ENCODE peak calls at places on chromosomes 5 and 9, in ten cellular contexts. One of them, this sample, is unnamed.

GRCh38 chr9:136280535-136281315 is 23.2 kb downstream of the CCDC187 start:
- DNase-seq in coronary artery: no peak
- DNase-seq in ovary: no peak
- DNase-seq in adrenal gland: no peak
- DNase-seq in DND-41: no peak
- DNase-seq in neuronal stem cell: no peak
- DNase-seq in HL-60: no peak
- DNase-seq in left ventricle myocardium inferior: no peak
- DNase-seq in mammary epithelial cell: no peak
- DNase-seq in colonic mucosa: no peak
- DNase-seq in this sample: no peak

GRCh38 chr9:135084262-135084661 is 3.2 kb upstream of the OLFM1 start:
- DNase-seq in coronary artery: no peak
- DNase-seq in ovary: no peak
- DNase-seq in adrenal gland: no peak
- DNase-seq in DND-41: no peak
- DNase-seq in neuronal stem cell: no peak
- DNase-seq in HL-60: no peak
- DNase-seq in left ventricle myocardium inferior: no peak
- DNase-seq in mammary epithelial cell: no peak
- DNase-seq in colonic mucosa: no peak
- DNase-seq in this sample: no peak

GRCh38 chr9:133023117-133023890 is 7.5 kb upstream of the GTF3C5 start:
- DNase-seq in coronary artery: no peak
- DNase-seq in ovary: no peak
- DNase-seq in adrenal gland: no peak
- DNase-seq in DND-41: peak; percentile 70
- DNase-seq in neuronal stem cell: no peak
- DNase-seq in HL-60: peak; percentile 85
- DNase-seq in left ventricle myocardium inferior: no peak
- DNase-seq in mammary epithelial cell: no peak
- DNase-seq in colonic mucosa: peak; percentile 64
- DNase-seq in this sample: no peak

GRCh38 chr9:133346021-133346713 is 1.8 kb downstream of the MED22 start:
- DNase-seq in coronary artery: no peak
- DNase-seq in ovary: peak; percentile 40
- DNase-seq in adrenal gland: no peak
- DNase-seq in DND-41: no peak
- DNase-seq in neuronal stem cell: no peak
- DNase-seq in HL-60: no peak
- DNase-seq in left ventricle myocardium inferior: no peak
- DNase-seq in mammary epithelial cell: no peak
- DNase-seq in colonic mucosa: no peak
- DNase-seq in this sample: no peak

GRCh38 chr9:120846906-120847305 is 4.2 kb upstream of the PSMD5 start:
- DNase-seq in coronary artery: no peak
- DNase-seq in ovary: no peak
- DNase-seq in adrenal gland: no peak
- DNase-seq in DND-41: no peak
- DNase-seq in neuronal stem cell: no peak
- DNase-seq in HL-60: no peak
- DNase-seq in left ventricle myocardium inferior: no peak
- DNase-seq in mammary epithelial cell: no peak
- DNase-seq in colonic mucosa: no peak
- DNase-seq in this sample: no peak

GRCh38 chr5:77192444-77193050 is 17.9 kb upstream of the PDE8B start:
- DNase-seq in coronary artery: no peak
- DNase-seq in ovary: no peak
- DNase-seq in adrenal gland: no peak
- DNase-seq in DND-41: no peak
- DNase-seq in neuronal stem cell: no peak
- DNase-seq in HL-60: no peak
- DNase-seq in left ventricle myocardium inferior: no peak
- DNase-seq in mammary epithelial cell: no peak
- DNase-seq in colonic mucosa: no peak
- DNase-seq in this sample: no peak

GRCh38 chr9:110180713-110181434 is 27.1 kb downstream of the C9orf152 start:
- DNase-seq in coronary artery: no peak
- DNase-seq in ovary: no peak
- DNase-seq in adrenal gland: no peak
- DNase-seq in DND-41: no peak
- DNase-seq in neuronal stem cell: no peak
- DNase-seq in HL-60: no peak
- DNase-seq in left ventricle myocardium inferior: no peak
- DNase-seq in mammary epithelial cell: peak; percentile 68
- DNase-seq in colonic mucosa: peak; percentile 78
- DNase-seq in this sample: peak; percentile 23

GRCh38 chr5:86838078-86838477 is 220.3 kb downstream of the COX7C start:
- DNase-seq in coronary artery: no peak
- DNase-seq in ovary: no peak
- DNase-seq in adrenal gland: no peak
- DNase-seq in DND-41: no peak
- DNase-seq in neuronal stem cell: no peak
- DNase-seq in HL-60: no peak
- DNase-seq in left ventricle myocardium inferior: no peak
- DNase-seq in mammary epithelial cell: no peak
- DNase-seq in colonic mucosa: no peak
- DNase-seq in this sample: no peak

GRCh38 chr9:127279717-127280285 is 15.2 kb downstream of the GARNL3 start:
- DNase-seq in coronary artery: no peak
- DNase-seq in ovary: no peak
- DNase-seq in adrenal gland: no peak
- DNase-seq in DND-41: no peak
- DNase-seq in neuronal stem cell: no peak
- DNase-seq in HL-60: no peak
- DNase-seq in left ventricle myocardium inferior: no peak
- DNase-seq in mammary epithelial cell: no peak
- DNase-seq in colonic mucosa: no peak
- DNase-seq in this sample: no peak

GRCh38 chr5:160342413-160342941 is 27.9 kb downstream of the C1QTNF2 start:
- DNase-seq in coronary artery: no peak
- DNase-seq in ovary: peak; percentile 38
- DNase-seq in adrenal gland: peak; percentile 90
- DNase-seq in DND-41: no peak
- DNase-seq in neuronal stem cell: no peak
- DNase-seq in HL-60: no peak
- DNase-seq in left ventricle myocardium inferior: no peak
- DNase-seq in mammary epithelial cell: peak; percentile 83
- DNase-seq in colonic mucosa: no peak
- DNase-seq in this sample: no peak

DNA sequence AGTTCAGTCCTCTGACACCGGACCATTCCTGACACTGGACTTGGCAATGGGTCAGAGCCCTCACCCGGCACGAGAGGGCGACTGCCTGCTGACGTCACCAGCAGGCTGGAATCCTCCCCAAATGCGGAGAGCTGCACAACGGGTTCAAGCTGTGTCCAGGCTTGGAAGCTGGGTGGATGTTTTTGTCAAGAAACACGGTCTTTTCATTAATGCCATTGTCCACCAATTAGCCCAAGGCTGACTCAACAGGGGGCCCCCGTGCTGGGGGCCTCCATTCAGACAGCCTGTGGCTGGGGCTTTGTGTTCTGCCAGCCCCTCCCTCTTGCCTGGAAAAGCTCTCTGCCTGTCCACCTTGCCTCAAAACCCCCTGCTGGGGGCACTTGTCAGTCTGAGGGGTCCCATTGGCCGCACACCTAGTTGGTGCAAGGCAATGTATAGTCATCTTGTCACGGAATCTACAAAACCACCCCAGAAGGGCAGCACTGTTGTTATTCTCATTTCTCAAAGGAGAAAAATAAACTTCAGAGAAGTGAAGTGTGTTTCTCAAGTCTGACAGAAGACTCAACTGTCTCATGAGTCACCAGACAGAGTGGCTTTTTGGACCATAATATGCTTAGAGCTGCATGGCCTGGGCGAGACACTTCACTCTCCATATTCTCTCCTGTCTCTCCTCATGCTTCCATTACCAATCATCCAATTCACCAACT is 24.6 kb downstream of the NDUFA8 start:
- DNase-seq in coronary artery: no peak
- DNase-seq in ovary: no peak
- DNase-seq in adrenal gland: no peak
- DNase-seq in DND-41: no peak
- DNase-seq in neuronal stem cell: peak; percentile 67
- DNase-seq in HL-60: no peak
- DNase-seq in left ventricle myocardium inferior: no peak
- DNase-seq in mammary epithelial cell: no peak
- DNase-seq in colonic mucosa: no peak
- DNase-seq in this sample: no peak
- H3K27ac ChIP-seq in coronary artery: no peak overlapping the region
- H3K27ac ChIP-seq in ovary: no peak overlapping the region
- H3K27ac ChIP-seq in adrenal gland: no peak overlapping the region
- H3K27ac ChIP-seq in DND-41: no peak overlapping the region
- H3K27ac ChIP-seq in neuronal stem cell: no peak overlapping the region
- H3K27ac ChIP-seq in HL-60: no peak overlapping the region
- H3K27ac ChIP-seq in left ventricle myocardium inferior: no peak overlapping the region
- H3K27ac ChIP-seq in mammary epithelial cell: no peak overlapping the region
- H3K27ac ChIP-seq in colonic mucosa: no peak overlapping the region
- H3K27ac ChIP-seq in this sample: no peak overlapping the region

GRCh38 chr5:91464886-91465646 is 81.9 kb upstream of the ARRDC3 start:
- DNase-seq in coronary artery: no peak
- DNase-seq in ovary: no peak
- DNase-seq in adrenal gland: no peak
- DNase-seq in DND-41: no peak
- DNase-seq in neuronal stem cell: no peak
- DNase-seq in HL-60: no peak
- DNase-seq in left ventricle myocardium inferior: no peak
- DNase-seq in mammary epithelial cell: no peak
- DNase-seq in colonic mucosa: no peak
- DNase-seq in this sample: no peak

GRCh38 chr5:91474201-91474600 is 91.1 kb upstream of the ARRDC3 start:
- DNase-seq in coronary artery: no peak
- DNase-seq in ovary: no peak
- DNase-seq in adrenal gland: no peak
- DNase-seq in DND-41: no peak
- DNase-seq in neuronal stem cell: no peak
- DNase-seq in HL-60: no peak
- DNase-seq in left ventricle myocardium inferior: no peak
- DNase-seq in mammary epithelial cell: no peak
- DNase-seq in colonic mucosa: no peak
- DNase-seq in this sample: no peak

GRCh38 chr5:91468643-91469422 is 85.7 kb upstream of the ARRDC3 start:
- DNase-seq in coronary artery: no peak
- DNase-seq in ovary: no peak
- DNase-seq in adrenal gland: no peak
- DNase-seq in DND-41: no peak
- DNase-seq in neuronal stem cell: no peak
- DNase-seq in HL-60: no peak
- DNase-seq in left ventricle myocardium inferior: no peak
- DNase-seq in mammary epithelial cell: peak; percentile 1
- DNase-seq in colonic mucosa: no peak
- DNase-seq in this sample: no peak

GRCh38 chr5:91469517-91470165 is 86.5 kb upstream of the ARRDC3 start:
- DNase-seq in coronary artery: no peak
- DNase-seq in ovary: no peak
- DNase-seq in adrenal gland: peak; percentile 21
- DNase-seq in DND-41: no peak
- DNase-seq in neuronal stem cell: no peak
- DNase-seq in HL-60: peak; percentile 15
- DNase-seq in left ventricle myocardium inferior: no peak
- DNase-seq in mammary epithelial cell: no peak
- DNase-seq in colonic mucosa: no peak
- DNase-seq in this sample: peak; percentile 16
- H3K27ac ChIP-seq in coronary artery: peak overlapping the region; percentile 81
- H3K27ac ChIP-seq in ovary: no peak overlapping the region
- H3K27ac ChIP-seq in adrenal gland: peak overlapping the region; percentile 75
- H3K27ac ChIP-seq in DND-41: no peak overlapping the region
- H3K27ac ChIP-seq in neuronal stem cell: no peak overlapping the region
- H3K27ac ChIP-seq in HL-60: no peak overlapping the region
- H3K27ac ChIP-seq in left ventricle myocardium inferior: peak overlapping the region; percentile 40
- H3K27ac ChIP-seq in mammary epithelial cell: no peak overlapping the region
- H3K27ac ChIP-seq in colonic mucosa: no peak overlapping the region
- H3K27ac ChIP-seq in this sample: peak overlapping the region; percentile 64

GRCh38 chr5:174409971-174410370 is 314.4 kb upstream of the MSX2 start:
- DNase-seq in coronary artery: no peak
- DNase-seq in ovary: no peak
- DNase-seq in adrenal gland: no peak
- DNase-seq in DND-41: no peak
- DNase-seq in neuronal stem cell: no peak
- DNase-seq in HL-60: no peak
- DNase-seq in left ventricle myocardium inferior: no peak
- DNase-seq in mammary epithelial cell: no peak
- DNase-seq in colonic mucosa: no peak
- DNase-seq in this sample: no peak

GRCh38 chr5:174412941-174413340 is 311.4 kb upstream of the MSX2 start:
- DNase-seq in coronary artery: no peak
- DNase-seq in ovary: no peak
- DNase-seq in adrenal gland: no peak
- DNase-seq in DND-41: no peak
- DNase-seq in neuronal stem cell: no peak
- DNase-seq in HL-60: no peak
- DNase-seq in left ventricle myocardium inferior: no peak
- DNase-seq in mammary epithelial cell: no peak
- DNase-seq in colonic mucosa: no peak
- DNase-seq in this sample: no peak

GRCh38 chr5:174412374-174412773 is 312.0 kb upstream of the MSX2 start:
- DNase-seq in coronary artery: no peak
- DNase-seq in ovary: no peak
- DNase-seq in adrenal gland: no peak
- DNase-seq in DND-41: no peak
- DNase-seq in neuronal stem cell: no peak
- DNase-seq in HL-60: no peak
- DNase-seq in left ventricle myocardium inferior: no peak
- DNase-seq in mammary epithelial cell: no peak
- DNase-seq in colonic mucosa: no peak
- DNase-seq in this sample: no peak

GRCh38 chr5:174410716-174411512 is 313.5 kb upstream of the MSX2 start:
- DNase-seq in coronary artery: no peak
- DNase-seq in ovary: no peak
- DNase-seq in adrenal gland: no peak
- DNase-seq in DND-41: no peak
- DNase-seq in neuronal stem cell: no peak
- DNase-seq in HL-60: no peak
- DNase-seq in left ventricle myocardium inferior: no peak
- DNase-seq in mammary epithelial cell: no peak
- DNase-seq in colonic mucosa: no peak
- DNase-seq in this sample: no peak

GRCh38 chr5:174411513-174411819 is 312.9 kb upstream of the MSX2 start:
- DNase-seq in coronary artery: no peak
- DNase-seq in ovary: no peak
- DNase-seq in adrenal gland: no peak
- DNase-seq in DND-41: no peak
- DNase-seq in neuronal stem cell: no peak
- DNase-seq in HL-60: no peak
- DNase-seq in left ventricle myocardium inferior: no peak
- DNase-seq in mammary epithelial cell: no peak
- DNase-seq in colonic mucosa: no peak
- DNase-seq in this sample: no peak
- H3K27ac ChIP-seq in coronary artery: no peak overlapping the region
- H3K27ac ChIP-seq in ovary: no peak overlapping the region
- H3K27ac ChIP-seq in adrenal gland: no peak overlapping the region
- H3K27ac ChIP-seq in DND-41: no peak overlapping the region
- H3K27ac ChIP-seq in neuronal stem cell: no peak overlapping the region
- H3K27ac ChIP-seq in HL-60: no peak overlapping the region
- H3K27ac ChIP-seq in left ventricle myocardium inferior: no peak overlapping the region
- H3K27ac ChIP-seq in mammary epithelial cell: no peak overlapping the region
- H3K27ac ChIP-seq in colonic mucosa: no peak overlapping the region
- H3K27ac ChIP-seq in this sample: no peak overlapping the region

DNA sequence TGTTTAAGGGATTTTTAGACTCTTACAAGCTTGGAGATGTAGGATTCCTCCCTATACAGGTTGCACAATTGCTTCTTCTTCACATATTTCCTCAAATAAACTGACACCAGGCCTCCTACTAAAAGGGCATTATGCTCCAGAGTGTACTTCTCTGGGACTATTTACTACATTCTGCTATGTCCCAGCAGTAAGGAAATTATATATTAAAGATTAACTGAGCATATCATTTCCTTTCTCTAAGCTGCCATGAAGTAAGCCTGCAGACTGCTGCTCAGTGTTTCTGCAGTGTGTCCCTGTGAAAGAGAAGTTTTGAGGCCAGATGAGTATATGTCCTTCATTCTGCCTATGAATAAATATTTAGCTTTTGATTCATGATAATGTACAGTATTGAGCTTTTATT is 356.9 kb upstream of the NUDT12 start:
- DNase-seq in coronary artery: no peak
- DNase-seq in ovary: no peak
- DNase-seq in adrenal gland: no peak
- DNase-seq in DND-41: no peak
- DNase-seq in neuronal stem cell: no peak
- DNase-seq in HL-60: no peak
- DNase-seq in left ventricle myocardium inferior: no peak
- DNase-seq in mammary epithelial cell: no peak
- DNase-seq in colonic mucosa: no peak
- DNase-seq in this sample: no peak
- H3K27ac ChIP-seq in coronary artery: no peak overlapping the region
- H3K27ac ChIP-seq in ovary: no peak overlapping the region
- H3K27ac ChIP-seq in adrenal gland: no peak overlapping the region
- H3K27ac ChIP-seq in DND-41: no peak overlapping the region
- H3K27ac ChIP-seq in neuronal stem cell: peak overlapping the region; percentile 94
- H3K27ac ChIP-seq in HL-60: no peak overlapping the region
- H3K27ac ChIP-seq in left ventricle myocardium inferior: no peak overlapping the region
- H3K27ac ChIP-seq in mammary epithelial cell: no peak overlapping the region
- H3K27ac ChIP-seq in colonic mucosa: no peak overlapping the region
- H3K27ac ChIP-seq in this sample: no peak overlapping the region